ENCODE peak calls at places on chromosome 21, in eight cellular contexts. K, C, R, G, O, B, S and F are unnamed samples.

GRCh38 chr21:36207577-36208320 is 51.1 kb downstream of the DOP1B start:
- DNase-seq in K (no peak), C (no peak), R (no peak), G (no peak), O (no peak), B (no peak), S (peak), F (peak)

GRCh38 chr21:45469273-45470086 is 64.5 kb downstream of the COL18A1 start:
- DNase-seq in K (no peak), C (no peak), R (peak), G (no peak), O (no peak), B (peak), S (no peak), F (no peak)

GRCh38 chr21:41951876-41952567 is 1.8 kb downstream of the C2CD2 start:
- DNase-seq in K (no peak), C (no peak), R (peak), G (no peak), O (no peak), B (no peak), S (no peak), F (no peak)

GRCh38 chr21:15761508-15762100 is 31.8 kb downstream of the USP25 start:
- DNase-seq in K (no peak), C (peak), R (no peak), G (no peak), O (no peak), B (no peak), S (no peak), F (no peak)

GRCh38 chr21:28224191-28224755 is 768.4 kb downstream of the LTN1 start:
- DNase-seq in K (no peak), C (no peak), R (no peak), G (no peak), O (no peak), B (no peak), S (no peak), F (no peak)

GRCh38 chr21:28385845-28386244 is 606.8 kb downstream of the LTN1 start:
- DNase-seq in K (no peak), C (no peak), R (no peak), G (no peak), O (no peak), B (no peak), S (no peak), F (no peak)

GRCh38 chr21:15725949-15726348 is 3.8 kb upstream of the USP25 start:
- DNase-seq in K (no peak), C (no peak), R (no peak), G (no peak), O (no peak), B (no peak), S (no peak), F (no peak)

GRCh38 chr21:34022557-34023335 is 50.6 kb upstream of the MRPS6 start:
- DNase-seq in K (no peak), C (no peak), R (no peak), G (no peak), O (no peak), B (peak), S (no peak), F (no peak)

GRCh38 chr21:31909153-31909771 is 36.4 kb downstream of the HUNK start:
- DNase-seq in K (no peak), C (no peak), R (no peak), G (no peak), O (no peak), B (no peak), S (no peak), F (no peak)

GRCh38 chr21:36747114-36747814 is 48.3 kb downstream of the SIM2 start:
- DNase-seq in K (no peak), C (peak), R (no peak), G (no peak), O (peak), B (no peak), S (no peak), F (peak)

GRCh38 chr21:45004481-45005263 is 64.8 kb downstream of the SLX9 start:
- DNase-seq in K (no peak), C (no peak), R (peak), G (no peak), O (no peak), B (no peak), S (no peak), F (no peak)

GRCh38 chr21:42806489-42807140 is 72.7 kb downstream of the WDR4 start:
- DNase-seq in K (no peak), C (no peak), R (no peak), G (no peak), O (no peak), B (no peak), S (no peak), F (no peak)

GRCh38 chr21:27796106-27796505 is 829.2 kb upstream of the ADAMTS5 start:
- DNase-seq in K (no peak), C (no peak), R (no peak), G (no peak), O (no peak), B (no peak), S (peak), F (no peak)

GRCh38 chr21:31901342-31901741 is 28.5 kb downstream of the HUNK start:
- DNase-seq in K (no peak), C (no peak), R (no peak), G (no peak), O (no peak), B (no peak), S (no peak), F (no peak)

GRCh38 chr21:26918318-26919065 is 48.4 kb downstream of the ADAMTS5 start:
- DNase-seq in K (no peak), C (no peak), R (no peak), G (peak), O (no peak), B (no peak), S (peak), F (no peak)

GRCh38 chr21:42146251-42146805 is 72.6 kb upstream of the ABCG1 start:
- DNase-seq in K (no peak), C (no peak), R (no peak), G (no peak), O (no peak), B (no peak), S (no peak), F (no peak)

GRCh38 chr21:36059823-36060158 is 535 bp downstream of the SETD4 start:
- DNase-seq in K (peak), C (peak), R (peak), G (no peak), O (peak), B (peak), S (peak), F (no peak)

GRCh38 chr21:31798842-31799691 is 67.1 kb upstream of the SCAF4 start:
- DNase-seq in K (no peak), C (no peak), R (no peak), G (no peak), O (no peak), B (no peak), S (no peak), F (no peak)

GRCh38 chr21:45844181-45844580 is 137.4 kb upstream of the COL6A1 start:
- DNase-seq in K (no peak), C (no peak), R (no peak), G (no peak), O (no peak), B (no peak), S (no peak), F (no peak)

GRCh38 chr21:45994738-45995685 is 13.4 kb downstream of the COL6A1 start:
- DNase-seq in K (no peak), C (no peak), R (peak), G (no peak), O (peak), B (peak), S (no peak), F (no peak)

GRCh38 chr21:45164124-45164511 is 89.7 kb downstream of the ADARB1 start:
- DNase-seq in K (no peak), C (no peak), R (no peak), G (no peak), O (no peak), B (peak), S (peak), F (no peak)

GRCh38 chr21:42143111-42143510 is 72.0 kb downstream of the UMODL1 start:
- DNase-seq in K (no peak), C (no peak), R (no peak), G (no peak), O (no peak), B (no peak), S (no peak), F (no peak)

GRCh38 chr21:38440746-38441145 is 57.5 kb downstream of the ERG start:
- DNase-seq in K (no peak), C (no peak), R (no peak), G (peak), O (no peak), B (no peak), S (peak), F (peak)

GRCh38 chr21:38909109-38909508 is 103.4 kb downstream of the ETS2 start:
- DNase-seq in K (no peak), C (no peak), R (no peak), G (no peak), O (no peak), B (no peak), S (no peak), F (no peak)

GRCh38 chr21:16588433-16588860 is 858.7 kb downstream of the USP25 start:
- DNase-seq in K (no peak), C (no peak), R (peak), G (peak), O (peak), B (peak), S (peak), F (peak)

GRCh38 chr21:37339527-37339889 is 27.1 kb upstream of the DYRK1A start:
- DNase-seq in K (no peak), C (no peak), R (no peak), G (no peak), O (no peak), B (no peak), S (no peak), F (no peak)

GRCh38 chr21:45228171-45228641 is 59.5 kb downstream of the POFUT2 start:
- DNase-seq in K (no peak), C (peak), R (no peak), G (peak), O (no peak), B (peak), S (peak), F (peak)

GRCh38 chr21:17114019-17114418 is 398.8 kb upstream of the CXADR start:
- DNase-seq in K (no peak), C (no peak), R (no peak), G (no peak), O (no peak), B (no peak), S (no peak), F (no peak)

GRCh38 chr21:26798856-26799751 is 46.1 kb downstream of the ADAMTS1 start:
- DNase-seq in K (no peak), C (no peak), R (no peak), G (no peak), O (no peak), B (no peak), S (no peak), F (no peak)

GRCh38 chr21:33403786-33404571 is 766 bp downstream of the IFNGR2 start:
- DNase-seq in K (no peak), C (peak), R (peak), G (no peak), O (peak), B (peak), S (no peak), F (peak)

GRCh38 chr21:33685613-33686197 is 43.4 kb downstream of the ITSN1 start:
- DNase-seq in K (no peak), C (no peak), R (no peak), G (peak), O (no peak), B (no peak), S (peak), F (no peak)

GRCh38 chr21:26945916-26946315 is 21.0 kb downstream of the ADAMTS5 start:
- DNase-seq in K (no peak), C (no peak), R (peak), G (no peak), O (no peak), B (peak), S (no peak), F (no peak)

GRCh38 chr21:37153193-37153934 is 80.3 kb downstream of the TTC3 start:
- DNase-seq in K (no peak), C (no peak), R (no peak), G (peak), O (no peak), B (no peak), S (peak), F (no peak)

GRCh38 chr21:25970254-25970930 is 200.2 kb downstream of the APP start:
- DNase-seq in K (no peak), C (no peak), R (peak), G (no peak), O (no peak), B (peak), S (no peak), F (no peak)

GRCh38 chr21:45040114-45040715 is 34.2 kb upstream of the ADARB1 start:
- DNase-seq in K (no peak), C (no peak), R (no peak), G (no peak), O (no peak), B (no peak), S (no peak), F (no peak)

GRCh38 chr21:32426592-32427051 is 14.1 kb downstream of the EVA1C start:
- DNase-seq in K (no peak), C (no peak), R (no peak), G (no peak), O (no peak), B (peak), S (peak), F (no peak)

GRCh38 chr21:34091607-34092006 is 18.2 kb downstream of the MRPS6 start:
- DNase-seq in K (no peak), C (no peak), R (no peak), G (no peak), O (no peak), B (no peak), S (no peak), F (no peak)

GRCh38 chr21:26819944-26820343 is 25.3 kb downstream of the ADAMTS1 start:
- DNase-seq in K (no peak), C (no peak), R (no peak), G (no peak), O (no peak), B (no peak), S (no peak), F (no peak)